ENCODE peak calls at places on chromosome 1, in ten cellular contexts. W is gastrocnemius medialis, F is HepG2, R is HCT116, Y is lower leg skin, V is adrenal gland, P is endothelial cell of umbilical vein, N is transverse colon, H is sigmoid colon, O is suprapubic skin. B is an unnamed sample.

GRCh38 chr1:10911274-10912166 is 100.9 kb upstream of the TARDBP start:
- DNase-seq in W (no peak), F (no peak), R (no peak), Y (no peak), V (no peak), P (no peak), N (no peak), H (no peak), O (no peak), B (no peak)

GRCh38 chr1:3137111-3138100 is 68.4 kb downstream of the PRDM16 start:
- DNase-seq in W (no peak), F (no peak), R (no peak), Y (no peak), V (no peak), P (no peak), N (no peak), H (no peak), O (no peak), B (no peak)

GRCh38 chr1:216576246-216576645 is 147.0 kb downstream of the ESRRG start:
- DNase-seq in W (no peak), F (no peak), R (no peak), Y (no peak), V (no peak), P (no peak), N (no peak), H (no peak), O (no peak), B (no peak)

GRCh38 chr1:226512076-226512728 is 36.4 kb upstream of the STUM start:
- DNase-seq in W (no peak), F (no peak), R (no peak), Y (no peak), V (no peak), P (no peak), N (no peak), H (no peak), O (no peak), B (no peak)

GRCh38 chr1:1540015-1540816 is at the start of gene TMEM240:
- DNase-seq in W (peak; percentile 48), F (no peak), R (no peak), Y (peak; percentile 53), V (peak; percentile 79), P (peak; percentile 73), N (peak; percentile 68), H (peak; percentile 92), O (peak; percentile 86), B (no peak)

GRCh38 chr1:58622571-58622970 is 45.5 kb upstream of the TACSTD2 start:
- DNase-seq in W (no peak), F (no peak), R (no peak), Y (no peak), V (no peak), P (no peak), N (no peak), H (no peak), O (no peak), B (no peak)

GRCh38 chr1:76864383-76864782 is 2.9 kb upstream of the ST6GALNAC5 start:
- DNase-seq in W (no peak), F (no peak), R (no peak), Y (no peak), V (no peak), P (no peak), N (no peak), H (no peak), O (no peak), B (no peak)

GRCh38 chr1:40305451-40305850 is 11.6 kb downstream of the COL9A2 start:
- DNase-seq in W (no peak), F (no peak), R (no peak), Y (no peak), V (peak; percentile 23), P (no peak), N (no peak), H (no peak), O (no peak), B (no peak)

GRCh38 chr1:193377472-193377871 is 191.1 kb upstream of the B3GALT2 start:
- DNase-seq in W (no peak), F (no peak), R (no peak), Y (no peak), V (no peak), P (no peak), N (no peak), H (no peak), O (no peak), B (no peak)

GRCh38 chr1:8002329-8003320 is 23.5 kb downstream of the ERRFI1 start:
- DNase-seq in W (no peak), F (no peak), R (no peak), Y (no peak), V (no peak), P (no peak), N (no peak), H (no peak), O (no peak), B (no peak)

DNA sequence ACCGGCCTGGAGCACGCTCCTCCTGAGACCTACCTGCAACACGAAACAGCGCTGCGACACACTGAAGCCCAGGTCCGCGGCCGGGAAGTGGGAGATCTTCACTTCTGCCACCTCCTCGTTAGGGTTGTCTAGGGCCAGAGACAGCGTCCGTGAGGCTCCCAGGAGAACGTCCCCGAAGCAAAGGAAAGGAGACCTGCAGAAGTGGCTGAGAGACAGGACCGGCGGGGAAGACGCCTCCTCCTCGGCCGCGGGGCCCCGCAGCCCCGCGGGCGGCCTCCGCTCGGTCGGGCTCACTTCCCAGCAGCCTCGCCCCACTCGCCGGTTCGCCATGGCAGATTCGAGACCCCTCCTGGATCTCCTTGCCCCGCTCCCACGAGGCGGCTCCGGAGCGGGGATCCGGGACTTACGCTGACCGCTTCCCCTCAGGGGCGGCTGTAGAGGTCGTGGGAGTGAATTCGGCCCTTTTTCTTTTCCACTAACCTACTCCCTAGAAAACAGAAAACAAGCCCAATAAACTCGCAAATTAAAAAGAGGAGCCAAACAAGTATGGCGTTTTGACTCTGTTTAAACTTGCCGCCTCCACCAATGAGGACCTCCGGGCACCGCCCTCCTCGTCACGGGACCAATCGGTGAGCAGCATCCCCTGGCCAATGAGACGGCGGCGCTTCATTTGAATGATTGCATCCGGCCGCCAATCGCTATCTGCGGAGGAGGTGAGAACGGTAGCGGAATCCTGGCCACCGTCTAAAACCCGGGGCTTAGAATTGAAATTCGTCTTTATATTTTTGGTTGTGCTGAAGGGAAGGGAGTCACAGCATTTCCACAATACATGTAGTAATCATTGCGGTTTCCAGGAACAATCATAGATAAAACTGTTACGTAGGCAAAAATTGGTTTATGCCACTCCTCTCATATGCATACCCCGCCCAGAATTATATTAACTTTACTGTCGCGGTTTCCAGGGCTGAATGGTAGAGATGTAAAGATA is at the start of gene ASPM:
- DNase-seq in W (peak; percentile 92), F (peak; percentile 91), R (peak; percentile 83), Y (peak; percentile 93), V (peak; percentile 97), P (peak; percentile 96), N (peak; percentile 95), H (peak; percentile 97), O (peak; percentile 95), B (peak; percentile 53)
- TF ChIP-seq POLR2A in W (no peak), F (peak; percentile 45), R (peak; percentile 23), Y (no peak), V (no peak), P (peak; percentile 4), N (no peak), H (no peak), O (no peak), B (no peak)

GRCh38 chr1:92958203-92958970 is 2.9 kb downstream of the DIPK1A start:
- DNase-seq in W (no peak), F (peak; percentile 62), R (no peak), Y (no peak), V (no peak), P (no peak), N (no peak), H (no peak), O (no peak), B (no peak)

GRCh38 chr1:92961131-92961895 is at the start of gene DIPK1A:
- DNase-seq in W (peak; percentile 67), F (peak; percentile 50), R (peak; percentile 36), Y (peak; percentile 64), V (peak; percentile 77), P (peak; percentile 60), N (peak; percentile 82), H (peak; percentile 89), O (peak; percentile 83), B (peak; percentile 60)

GRCh38 chr1:92965003-92965402 is 3.7 kb upstream of the DIPK1A start:
- DNase-seq in W (no peak), F (no peak), R (no peak), Y (no peak), V (no peak), P (no peak), N (no peak), H (no peak), O (no peak), B (no peak)

GRCh38 chr1:92960395-92961130 is 699 bp downstream of the DIPK1A start:
- DNase-seq in W (peak; percentile 53), F (peak; percentile 81), R (peak; percentile 70), Y (peak; percentile 63), V (peak; percentile 71), P (peak; percentile 75), N (peak; percentile 74), H (peak; percentile 82), O (peak; percentile 79), B (no peak)

DNA sequence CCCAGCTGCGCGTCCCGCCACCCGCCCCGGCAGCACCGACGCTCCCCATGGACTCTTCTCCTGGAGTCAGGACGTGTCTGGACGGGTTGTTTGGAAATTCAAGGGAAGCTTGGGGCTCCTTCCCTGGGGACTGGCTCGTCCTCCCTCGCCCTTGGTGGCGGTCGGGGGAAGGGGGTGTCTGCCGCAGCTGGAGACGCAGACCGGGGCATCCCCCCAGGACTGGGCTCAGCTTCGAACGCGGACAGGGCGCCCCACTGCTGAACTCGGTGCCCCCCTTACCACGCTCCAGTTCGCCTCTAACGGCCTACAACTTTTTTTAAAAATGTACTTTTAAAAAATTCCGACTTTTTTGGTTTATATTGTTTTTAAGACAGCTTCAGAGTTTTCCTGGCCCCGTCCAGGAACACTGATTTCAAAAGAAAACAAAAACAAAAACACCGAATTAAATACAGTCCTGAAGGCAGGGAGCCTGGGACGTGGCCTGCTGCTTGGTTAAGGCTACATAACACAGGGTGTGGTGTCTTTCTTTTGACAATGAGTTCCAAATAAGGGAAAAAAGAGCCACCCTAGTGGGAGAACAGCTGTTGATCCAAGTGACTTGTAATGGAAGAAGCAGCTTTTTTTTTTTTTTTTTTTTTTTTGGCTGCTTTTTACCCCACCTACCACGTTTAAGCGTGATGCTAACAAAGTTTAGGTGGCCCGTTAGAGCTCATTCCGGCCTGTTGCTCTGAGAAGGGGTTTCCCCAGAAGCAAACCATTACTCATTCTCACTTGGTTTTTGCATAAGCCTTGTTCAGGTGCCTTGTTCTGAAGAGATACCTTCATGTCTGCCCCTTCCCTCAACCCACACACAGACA is 862 bp upstream of the DIPK1A start:
- DNase-seq in W (peak; percentile 34), F (peak; percentile 22), R (peak; percentile 42), Y (peak; percentile 35), V (peak; percentile 26), P (peak; percentile 9), N (peak; percentile 49), H (peak; percentile 67), O (peak; percentile 74), B (no peak)
- TF ChIP-seq POLR2A in W (peak; percentile 31), F (no peak), R (no peak), Y (no peak), V (no peak), P (no peak), N (no peak), H (peak; percentile 40), O (no peak), B (no peak)

GRCh38 chr1:31412732-31413404 is at the start of gene SERINC2:
- DNase-seq in W (peak; percentile 45), F (no peak), R (no peak), Y (no peak), V (peak; percentile 63), P (no peak), N (peak; percentile 63), H (no peak), O (no peak), B (no peak)
- TF ChIP-seq POLR2A in W (peak; percentile 83), F (no peak), R (peak; percentile 35), Y (no peak), V (no peak), P (peak; percentile 53), N (no peak), H (no peak), O (no peak), B (no peak)

GRCh38 chr1:178341218-178341956 is 155.4 kb downstream of the CLEC20A start:
- DNase-seq in W (no peak), F (no peak), R (peak; percentile 68), Y (peak; percentile 61), V (peak; percentile 34), P (peak; percentile 95), N (peak; percentile 82), H (no peak), O (peak; percentile 65), B (no peak)
- TF ChIP-seq POLR2A in W (no peak), F (no peak), R (no peak), Y (no peak), V (no peak), P (no peak), N (peak; percentile 25), H (no peak), O (no peak), B (peak; percentile 57)